ENCODE peak calls at places on chromosomes 13 and 19, in five cellular contexts. E, V, S, P and A are unnamed samples.

GRCh38 chr19:2039959-2040646 is 10.9 kb downstream of the MKNK2 start:
- DNase-seq in V (no peak), S (no peak), E (no peak), P (peak; percentile 83), A (no peak)

GRCh38 chr13:93824286-93824685 is 597.7 kb downstream of the GPC6 start:
- DNase-seq in P (no peak), E (no peak), S (peak; percentile 20), V (no peak), A (no peak)

GRCh38 chr19:55940306-55940705 is 7.3 kb upstream of the NLRP8 start:
- DNase-seq in S (no peak), P (no peak), E (no peak), V (no peak), A (no peak)

GRCh38 chr13:95154441-95154886 is 146.8 kb downstream of the ABCC4 start:
- DNase-seq in V (no peak), S (no peak), E (no peak), P (no peak), A (peak; percentile 30)

GRCh38 chr13:107678075-107678689 is 537.2 kb downstream of the LIG4 start:
- DNase-seq in S (no peak), E (no peak), V (no peak), P (no peak), A (no peak)

GRCh38 chr19:19224150-19224851 is 12.5 kb downstream of the NCAN start:
- DNase-seq in S (no peak), P (no peak), E (no peak), V (no peak), A (no peak)

GRCh38 chr19:42529248-42529764 is 1.0 kb upstream of the CEACAM1 start:
- DNase-seq in E (no peak), S (peak; percentile 75), P (no peak), V (peak; percentile 25), A (peak; percentile 45)

GRCh38 chr13:99057310-99057975 is 79.6 kb upstream of the DOCK9 start:
- DNase-seq in P (no peak), E (no peak), V (no peak), S (no peak), A (no peak)

GRCh38 chr19:19304186-19304975 is 15.9 kb downstream of the SUGP1 start:
- DNase-seq in P (no peak), V (peak; percentile 41), E (no peak), S (no peak), A (no peak)

GRCh38 chr13:110387451-110388140 is 80.5 kb downstream of the COL4A2 start:
- DNase-seq in P (no peak), E (no peak), S (no peak), V (peak; percentile 62), A (no peak)

GRCh38 chr19:293436-294110 is 2.4 kb upstream of the PLPP2 start:
- DNase-seq in P (no peak), V (no peak), S (no peak), E (no peak), A (no peak)

GRCh38 chr19:18469245-18470107 is 31.5 kb upstream of the ISYNA1 start:
- DNase-seq in E (no peak), V (peak; percentile 69), S (peak; percentile 84), P (peak; percentile 87), A (no peak)

GRCh38 chr13:80504453-80504852 is 163.5 kb upstream of the SPRY2 start:
- DNase-seq in S (no peak), V (no peak), E (no peak), P (no peak), A (no peak)

GRCh38 chr13:33676045-33676699 is 141.8 kb upstream of the RFC3 start:
- DNase-seq in V (no peak), P (no peak), E (no peak), S (no peak), A (no peak)

GRCh38 chr19:37953125-37953524 is 46.1 kb downstream of the SIPA1L3 start:
- DNase-seq in V (no peak), P (no peak), S (no peak), E (no peak), A (no peak)

GRCh38 chr19:50843701-50844221 is 10.4 kb upstream of the KLK15 start:
- DNase-seq in P (no peak), V (no peak), E (no peak), S (no peak), A (no peak)

GRCh38 chr19:49677901-49678674 is 1.0 kb downstream of the PRMT1 start:
- DNase-seq in S (peak; percentile 53), P (no peak), E (no peak), V (peak; percentile 69), A (no peak)

GRCh38 chr19:13044160-13044853 is 49.0 kb downstream of the NFIX start:
- DNase-seq in S (no peak), V (no peak), E (no peak), P (no peak), A (no peak)

GRCh38 chr13:109627649-109628048 is 158.7 kb downstream of the IRS2 start:
- DNase-seq in S (no peak), P (no peak), E (no peak), V (no peak), A (no peak)

GRCh38 chr19:35257113-35257461 is 8.3 kb downstream of the LSR start:
- DNase-seq in S (no peak), E (no peak), P (peak; percentile 36), V (no peak), A (no peak)

GRCh38 chr19:18785179-18786124 is 5.7 kb downstream of the COMP start:
- DNase-seq in E (no peak), P (peak; percentile 90), S (peak; percentile 100), V (peak; percentile 73), A (no peak)

GRCh38 chr13:98691360-98691759 is 61.1 kb downstream of the SLC15A1 start:
- DNase-seq in E (no peak), P (no peak), V (no peak), S (no peak), A (peak; percentile 67)

GRCh38 chr19:1189419-1189818 is 15.4 kb upstream of the SBNO2 start:
- DNase-seq in E (no peak), P (peak; percentile 84), V (no peak), S (no peak), A (no peak)

GRCh38 chr13:26323764-26324163 is 69.8 kb downstream of the CDK8 start:
- DNase-seq in E (no peak), S (no peak), V (no peak), P (no peak), A (no peak)

GRCh38 chr19:38362076-38362945 is 12.1 kb upstream of the PSMD8 start:
- DNase-seq in S (peak; percentile 72), E (no peak), V (peak; percentile 85), P (peak; percentile 91), A (peak; percentile 28)

GRCh38 chr13:50127017-50127725 is 111.9 kb downstream of the KCNRG start:
- DNase-seq in V (peak; percentile 58), P (peak; percentile 86), E (no peak), S (no peak), A (no peak)

GRCh38 chr13:42215578-42216421 is 56.2 kb upstream of the AKAP11 start:
- DNase-seq in V (no peak), P (no peak), S (peak; percentile 40), E (peak; percentile 18), A (no peak)

GRCh38 chr19:56383826-56384605 is 9.3 kb downstream of the ZNF582 start:
- DNase-seq in E (no peak), V (no peak), P (no peak), S (no peak), A (peak; percentile 71)

GRCh38 chr13:48761256-48761655 is 107.5 kb downstream of the CYSLTR2 start:
- DNase-seq in P (no peak), V (no peak), E (no peak), S (no peak), A (no peak)

GRCh38 chr19:10166046-10166445 is 28.7 kb downstream of the DNMT1 start:
- DNase-seq in P (no peak), S (no peak), E (no peak), V (no peak), A (no peak)

GRCh38 chr19:1269065-1269477 is at the start of gene CIRBP:
- DNase-seq in E (peak; percentile 98), S (peak; percentile 94), V (peak; percentile 100), P (peak; percentile 100), A (peak; percentile 95)

GRCh38 chr13:40874138-40874776 is 84.8 kb downstream of the SLC25A15 start:
- DNase-seq in S (no peak), E (no peak), V (no peak), P (no peak), A (no peak)

GRCh38 chr19:40571831-40572495 is 4.7 kb upstream of the SHKBP1 start:
- DNase-seq in E (no peak), P (peak; percentile 61), S (no peak), V (no peak), A (no peak)